ENCODE peak calls at places on chromosomes 2 and 18, in five cellular contexts. One of them, this sample, is unnamed.

GRCh38 chr2:212337036-212337435 is 201.6 kb downstream of the ERBB4 start:
- DNase-seq in MCF 10A: no peak
- DNase-seq in epithelial cell of esophagus: peak; percentile 20
- DNase-seq in T-helper 1 cell: no peak
- DNase-seq in Ammon's horn: no peak
- DNase-seq in this sample: no peak

GRCh38 chr18:63457987-63458386 is 18.8 kb upstream of the SERPINB5 start:
- DNase-seq in MCF 10A: no peak
- DNase-seq in epithelial cell of esophagus: peak; percentile 45
- DNase-seq in T-helper 1 cell: no peak
- DNase-seq in Ammon's horn: no peak
- DNase-seq in this sample: no peak

GRCh38 chr2:226798422-226799210 is 1.0 kb downstream of the IRS1 start:
- DNase-seq in MCF 10A: peak; percentile 35
- DNase-seq in epithelial cell of esophagus: peak; percentile 58
- DNase-seq in T-helper 1 cell: peak; percentile 54
- DNase-seq in Ammon's horn: peak; percentile 73
- DNase-seq in this sample: no peak

GRCh38 chr2:239330836-239331235 is 70.0 kb downstream of the HDAC4 start:
- DNase-seq in MCF 10A: no peak
- DNase-seq in epithelial cell of esophagus: no peak
- DNase-seq in T-helper 1 cell: no peak
- DNase-seq in Ammon's horn: no peak
- DNase-seq in this sample: no peak

GRCh38 chr2:150469706-150470105 is 17.8 kb downstream of the RND3 start:
- DNase-seq in MCF 10A: no peak
- DNase-seq in epithelial cell of esophagus: no peak
- DNase-seq in T-helper 1 cell: no peak
- DNase-seq in Ammon's horn: no peak
- DNase-seq in this sample: no peak

GRCh38 chr2:10356459-10356851 is 53.8 kb downstream of the HPCAL1 start:
- DNase-seq in MCF 10A: no peak
- DNase-seq in epithelial cell of esophagus: no peak
- DNase-seq in T-helper 1 cell: no peak
- DNase-seq in Ammon's horn: no peak
- DNase-seq in this sample: no peak

GRCh38 chr2:179444056-179444455 is 179.4 kb upstream of the SESTD1 start:
- DNase-seq in MCF 10A: peak; percentile 26
- DNase-seq in epithelial cell of esophagus: peak; percentile 16
- DNase-seq in T-helper 1 cell: no peak
- DNase-seq in Ammon's horn: no peak
- DNase-seq in this sample: no peak

GRCh38 chr2:159612255-159612901 is 4.0 kb downstream of the BAZ2B start:
- DNase-seq in MCF 10A: peak; percentile 40
- DNase-seq in epithelial cell of esophagus: peak; percentile 42
- DNase-seq in T-helper 1 cell: no peak
- DNase-seq in Ammon's horn: peak; percentile 53
- DNase-seq in this sample: no peak

GRCh38 chr2:239263231-239263936 is 137.4 kb downstream of the HDAC4 start:
- DNase-seq in MCF 10A: no peak
- DNase-seq in epithelial cell of esophagus: no peak
- DNase-seq in T-helper 1 cell: no peak
- DNase-seq in Ammon's horn: no peak
- DNase-seq in this sample: no peak

GRCh38 chr2:178282075-178282474 is 87.8 kb downstream of the OSBPL6 start:
- DNase-seq in MCF 10A: peak; percentile 96
- DNase-seq in epithelial cell of esophagus: peak; percentile 94
- DNase-seq in T-helper 1 cell: no peak
- DNase-seq in Ammon's horn: no peak
- DNase-seq in this sample: peak; percentile 87

GRCh38 chr2:172560721-172561120 is 4.8 kb downstream of the PDK1 start:
- DNase-seq in MCF 10A: no peak
- DNase-seq in epithelial cell of esophagus: peak; percentile 70
- DNase-seq in T-helper 1 cell: no peak
- DNase-seq in Ammon's horn: no peak
- DNase-seq in this sample: no peak

GRCh38 chr2:157106950-157107349 is 150.6 kb upstream of the GALNT5 start:
- DNase-seq in MCF 10A: no peak
- DNase-seq in epithelial cell of esophagus: no peak
- DNase-seq in T-helper 1 cell: no peak
- DNase-seq in Ammon's horn: no peak
- DNase-seq in this sample: no peak

GRCh38 chr2:99569393-99569792 is 79.6 kb upstream of the REV1 start:
- DNase-seq in MCF 10A: no peak
- DNase-seq in epithelial cell of esophagus: no peak
- DNase-seq in T-helper 1 cell: no peak
- DNase-seq in Ammon's horn: no peak
- DNase-seq in this sample: no peak

GRCh38 chr18:2430191-2430590 is 141.1 kb downstream of the METTL4 start:
- DNase-seq in MCF 10A: no peak
- DNase-seq in epithelial cell of esophagus: no peak
- DNase-seq in T-helper 1 cell: no peak
- DNase-seq in Ammon's horn: no peak
- DNase-seq in this sample: no peak

GRCh38 chr2:3041841-3042600 is 335.6 kb downstream of the EIPR1 start:
- DNase-seq in MCF 10A: no peak
- DNase-seq in epithelial cell of esophagus: no peak
- DNase-seq in T-helper 1 cell: no peak
- DNase-seq in Ammon's horn: no peak
- DNase-seq in this sample: no peak

GRCh38 chr18:11857177-11857887 is 6.1 kb downstream of the CHMP1B start:
- DNase-seq in MCF 10A: peak; percentile 98
- DNase-seq in epithelial cell of esophagus: peak; percentile 100
- DNase-seq in T-helper 1 cell: no peak
- DNase-seq in Ammon's horn: peak; percentile 64
- DNase-seq in this sample: peak; percentile 95

GRCh38 chr2:201120500-201120899 is 4.5 kb downstream of the CFLAR start:
- DNase-seq in MCF 10A: no peak
- DNase-seq in epithelial cell of esophagus: no peak
- DNase-seq in T-helper 1 cell: no peak
- DNase-seq in Ammon's horn: no peak
- DNase-seq in this sample: no peak

GRCh38 chr2:33272001-33272400 is 204.4 kb upstream of the RASGRP3 start:
- DNase-seq in MCF 10A: no peak
- DNase-seq in epithelial cell of esophagus: no peak
- DNase-seq in T-helper 1 cell: peak; percentile 77
- DNase-seq in Ammon's horn: no peak
- DNase-seq in this sample: no peak

GRCh38 chr2:144331652-144332355 is 188.1 kb downstream of the ZEB2 start:
- DNase-seq in MCF 10A: no peak
- DNase-seq in epithelial cell of esophagus: no peak
- DNase-seq in T-helper 1 cell: no peak
- DNase-seq in Ammon's horn: peak; percentile 80
- DNase-seq in this sample: no peak

GRCh38 chr2:172921538-172922236 is 154.0 kb upstream of the MAP3K20 start:
- DNase-seq in MCF 10A: peak; percentile 29
- DNase-seq in epithelial cell of esophagus: peak; percentile 49
- DNase-seq in T-helper 1 cell: no peak
- DNase-seq in Ammon's horn: peak; percentile 51
- DNase-seq in this sample: peak; percentile 44

GRCh38 chr2:167524786-167525185 is 636.5 kb downstream of the XIRP2 start:
- DNase-seq in MCF 10A: no peak
- DNase-seq in epithelial cell of esophagus: no peak
- DNase-seq in T-helper 1 cell: no peak
- DNase-seq in Ammon's horn: no peak
- DNase-seq in this sample: no peak

GRCh38 chr2:234689911-234690379 is 193.1 kb upstream of the ARL4C start:
- DNase-seq in MCF 10A: no peak
- DNase-seq in epithelial cell of esophagus: no peak
- DNase-seq in T-helper 1 cell: no peak
- DNase-seq in Ammon's horn: no peak
- DNase-seq in this sample: no peak

GRCh38 chr2:149832256-149832655 is 244.7 kb upstream of the MMADHC start:
- DNase-seq in MCF 10A: no peak
- DNase-seq in epithelial cell of esophagus: no peak
- DNase-seq in T-helper 1 cell: no peak
- DNase-seq in Ammon's horn: peak; percentile 5
- DNase-seq in this sample: peak; percentile 24

GRCh38 chr18:27540126-27540525 is 355.0 kb upstream of the CHST9 start:
- DNase-seq in MCF 10A: no peak
- DNase-seq in epithelial cell of esophagus: no peak
- DNase-seq in T-helper 1 cell: no peak
- DNase-seq in Ammon's horn: no peak
- DNase-seq in this sample: no peak

GRCh38 chr18:48352051-48352755 is 57.0 kb downstream of the ZBTB7C start:
- DNase-seq in MCF 10A: no peak
- DNase-seq in epithelial cell of esophagus: no peak
- DNase-seq in T-helper 1 cell: no peak
- DNase-seq in Ammon's horn: no peak
- DNase-seq in this sample: no peak

GRCh38 chr18:24111936-24112335 is 26.9 kb upstream of the CABYR start:
- DNase-seq in MCF 10A: no peak
- DNase-seq in epithelial cell of esophagus: no peak
- DNase-seq in T-helper 1 cell: no peak
- DNase-seq in Ammon's horn: no peak
- DNase-seq in this sample: no peak

GRCh38 chr18:51157215-51157614 is 40.3 kb downstream of the MEX3C start:
- DNase-seq in MCF 10A: no peak
- DNase-seq in epithelial cell of esophagus: no peak
- DNase-seq in T-helper 1 cell: no peak
- DNase-seq in Ammon's horn: no peak
- DNase-seq in this sample: no peak

GRCh38 chr18:45449761-45450227 is 165.5 kb upstream of the SLC14A2 start:
- DNase-seq in MCF 10A: no peak
- DNase-seq in epithelial cell of esophagus: no peak
- DNase-seq in T-helper 1 cell: no peak
- DNase-seq in Ammon's horn: peak; percentile 68
- DNase-seq in this sample: no peak

GRCh38 chr2:237682901-237683670 is 55.7 kb downstream of the LRRFIP1 start:
- DNase-seq in MCF 10A: no peak
- DNase-seq in epithelial cell of esophagus: peak; percentile 32
- DNase-seq in T-helper 1 cell: no peak
- DNase-seq in Ammon's horn: no peak
- DNase-seq in this sample: no peak

GRCh38 chr2:241870611-241871537 is 1.3 kb downstream of the RTP5 start:
- DNase-seq in MCF 10A: no peak
- DNase-seq in epithelial cell of esophagus: no peak
- DNase-seq in T-helper 1 cell: no peak
- DNase-seq in Ammon's horn: no peak
- DNase-seq in this sample: no peak

GRCh38 chr2:221562226-221562625 is 9.9 kb downstream of the EPHA4 start:
- DNase-seq in MCF 10A: no peak
- DNase-seq in epithelial cell of esophagus: peak; percentile 16
- DNase-seq in T-helper 1 cell: no peak
- DNase-seq in Ammon's horn: no peak
- DNase-seq in this sample: no peak

GRCh38 chr2:227853765-227854271 is 17.6 kb upstream of the DAW1 start:
- DNase-seq in MCF 10A: peak; percentile 51
- DNase-seq in epithelial cell of esophagus: peak; percentile 28
- DNase-seq in T-helper 1 cell: no peak
- DNase-seq in Ammon's horn: no peak
- DNase-seq in this sample: no peak

GRCh38 chr2:25043241-25043867 is 1.5 kb downstream of the EFR3B start:
- DNase-seq in MCF 10A: peak; percentile 46
- DNase-seq in epithelial cell of esophagus: peak; percentile 37
- DNase-seq in T-helper 1 cell: peak; percentile 35
- DNase-seq in Ammon's horn: no peak
- DNase-seq in this sample: peak; percentile 81

GRCh38 chr2:56040189-56040588 is 116.6 kb upstream of the EFEMP1 start:
- DNase-seq in MCF 10A: no peak
- DNase-seq in epithelial cell of esophagus: no peak
- DNase-seq in T-helper 1 cell: no peak
- DNase-seq in Ammon's horn: no peak
- DNase-seq in this sample: no peak

GRCh38 chr2:15901095-15901807 is 39.1 kb upstream of the MYCN start:
- DNase-seq in MCF 10A: no peak
- DNase-seq in epithelial cell of esophagus: no peak
- DNase-seq in T-helper 1 cell: no peak
- DNase-seq in Ammon's horn: no peak
- DNase-seq in this sample: no peak

GRCh38 chr2:142966281-142966680 is 88.8 kb downstream of the KYNU start:
- DNase-seq in MCF 10A: no peak
- DNase-seq in epithelial cell of esophagus: no peak
- DNase-seq in T-helper 1 cell: no peak
- DNase-seq in Ammon's horn: no peak
- DNase-seq in this sample: no peak

GRCh38 chr18:47545613-47546012 is 294.2 kb upstream of the SKOR2 start:
- DNase-seq in MCF 10A: peak; percentile 4
- DNase-seq in epithelial cell of esophagus: no peak
- DNase-seq in T-helper 1 cell: no peak
- DNase-seq in Ammon's horn: no peak
- DNase-seq in this sample: no peak